ENCODE peak calls at places on chromosomes 12 and 14, in seven cellular contexts. One of them, this sample, is unnamed.

GRCh38 chr14:92507174-92507768 is 6.3 kb upstream of the RIN3 start:
- DNase-seq in naive thymus-derived CD8-positive, alpha-beta T cell: no peak
- DNase-seq in heart right ventricle: no peak
- DNase-seq in T-helper 9 cell: no peak
- DNase-seq in activated CD8-positive, alpha-beta memory T cell treated with anti-CD3 and anti-CD28 coated beads for 1 hour: no peak
- DNase-seq in endothelial cell: no peak
- DNase-seq in aorta: peak
- DNase-seq in this sample: no peak

GRCh38 chr12:114414031-114414865 is 8.3 kb upstream of the TBX5 start:
- DNase-seq in heart right ventricle: no peak
- DNase-seq in aorta: no peak
- DNase-seq in naive thymus-derived CD8-positive, alpha-beta T cell: no peak
- DNase-seq in endothelial cell: no peak
- DNase-seq in T-helper 9 cell: no peak
- DNase-seq in activated CD8-positive, alpha-beta memory T cell treated with anti-CD3 and anti-CD28 coated beads for 1 hour: no peak
- DNase-seq in this sample: no peak

GRCh38 chr12:95004610-95005009 is 1.1 kb upstream of the NDUFA12 start:
- DNase-seq in aorta: no peak
- DNase-seq in naive thymus-derived CD8-positive, alpha-beta T cell: no peak
- DNase-seq in heart right ventricle: no peak
- DNase-seq in T-helper 9 cell: no peak
- DNase-seq in activated CD8-positive, alpha-beta memory T cell treated with anti-CD3 and anti-CD28 coated beads for 1 hour: no peak
- DNase-seq in endothelial cell: no peak
- DNase-seq in this sample: no peak

GRCh38 chr14:98130691-98131090 is 1141.3 kb downstream of the BCL11B start:
- DNase-seq in T-helper 9 cell: no peak
- DNase-seq in naive thymus-derived CD8-positive, alpha-beta T cell: no peak
- DNase-seq in heart right ventricle: no peak
- DNase-seq in activated CD8-positive, alpha-beta memory T cell treated with anti-CD3 and anti-CD28 coated beads for 1 hour: no peak
- DNase-seq in endothelial cell: no peak
- DNase-seq in aorta: no peak
- DNase-seq in this sample: no peak

GRCh38 chr12:4388662-4389061 is 9.2 kb upstream of the FGF23 start:
- DNase-seq in heart right ventricle: no peak
- DNase-seq in aorta: no peak
- DNase-seq in T-helper 9 cell: no peak
- DNase-seq in activated CD8-positive, alpha-beta memory T cell treated with anti-CD3 and anti-CD28 coated beads for 1 hour: no peak
- DNase-seq in endothelial cell: no peak
- DNase-seq in naive thymus-derived CD8-positive, alpha-beta T cell: no peak
- DNase-seq in this sample: peak

GRCh38 chr14:52551696-52552062 is 626 bp downstream of the TXNDC16 start:
- DNase-seq in activated CD8-positive, alpha-beta memory T cell treated with anti-CD3 and anti-CD28 coated beads for 1 hour: no peak
- DNase-seq in heart right ventricle: no peak
- DNase-seq in T-helper 9 cell: no peak
- DNase-seq in endothelial cell: no peak
- DNase-seq in aorta: no peak
- DNase-seq in naive thymus-derived CD8-positive, alpha-beta T cell: no peak
- DNase-seq in this sample: peak

GRCh38 chr12:13981296-13981962 is at the start of gene GRIN2B:
- DNase-seq in T-helper 9 cell: no peak
- DNase-seq in naive thymus-derived CD8-positive, alpha-beta T cell: no peak
- DNase-seq in activated CD8-positive, alpha-beta memory T cell treated with anti-CD3 and anti-CD28 coated beads for 1 hour: no peak
- DNase-seq in heart right ventricle: no peak
- DNase-seq in aorta: no peak
- DNase-seq in endothelial cell: peak
- DNase-seq in this sample: no peak

GRCh38 chr12:112013601-112014402 is 576 bp downstream of the ERP29 start:
- DNase-seq in activated CD8-positive, alpha-beta memory T cell treated with anti-CD3 and anti-CD28 coated beads for 1 hour: no peak
- DNase-seq in endothelial cell: peak
- DNase-seq in heart right ventricle: peak
- DNase-seq in naive thymus-derived CD8-positive, alpha-beta T cell: peak
- DNase-seq in T-helper 9 cell: peak
- DNase-seq in aorta: peak
- DNase-seq in this sample: peak

GRCh38 chr12:45336331-45336730 is 120.4 kb downstream of the ANO6 start:
- DNase-seq in endothelial cell: no peak
- DNase-seq in T-helper 9 cell: no peak
- DNase-seq in aorta: no peak
- DNase-seq in naive thymus-derived CD8-positive, alpha-beta T cell: no peak
- DNase-seq in activated CD8-positive, alpha-beta memory T cell treated with anti-CD3 and anti-CD28 coated beads for 1 hour: no peak
- DNase-seq in heart right ventricle: no peak
- DNase-seq in this sample: no peak

GRCh38 chr12:32875990-32876389 is 20.6 kb downstream of the PKP2 start:
- DNase-seq in T-helper 9 cell: no peak
- DNase-seq in activated CD8-positive, alpha-beta memory T cell treated with anti-CD3 and anti-CD28 coated beads for 1 hour: no peak
- DNase-seq in aorta: no peak
- DNase-seq in endothelial cell: no peak
- DNase-seq in naive thymus-derived CD8-positive, alpha-beta T cell: no peak
- DNase-seq in heart right ventricle: no peak
- DNase-seq in this sample: no peak

GRCh38 chr12:75477137-75477536 is 3.4 kb upstream of the GLIPR1 start:
- DNase-seq in heart right ventricle: no peak
- DNase-seq in aorta: no peak
- DNase-seq in activated CD8-positive, alpha-beta memory T cell treated with anti-CD3 and anti-CD28 coated beads for 1 hour: no peak
- DNase-seq in T-helper 9 cell: no peak
- DNase-seq in endothelial cell: no peak
- DNase-seq in naive thymus-derived CD8-positive, alpha-beta T cell: no peak
- DNase-seq in this sample: no peak

GRCh38 chr12:116152268-116152667 is 125.2 kb downstream of the MED13L start:
- DNase-seq in aorta: no peak
- DNase-seq in naive thymus-derived CD8-positive, alpha-beta T cell: no peak
- DNase-seq in endothelial cell: no peak
- DNase-seq in heart right ventricle: no peak
- DNase-seq in T-helper 9 cell: no peak
- DNase-seq in activated CD8-positive, alpha-beta memory T cell treated with anti-CD3 and anti-CD28 coated beads for 1 hour: no peak
- DNase-seq in this sample: no peak

GRCh38 chr12:21552983-21553673 is 27.0 kb downstream of the SPX start:
- DNase-seq in activated CD8-positive, alpha-beta memory T cell treated with anti-CD3 and anti-CD28 coated beads for 1 hour: no peak
- DNase-seq in heart right ventricle: no peak
- DNase-seq in naive thymus-derived CD8-positive, alpha-beta T cell: no peak
- DNase-seq in T-helper 9 cell: no peak
- DNase-seq in endothelial cell: no peak
- DNase-seq in aorta: no peak
- DNase-seq in this sample: no peak

GRCh38 chr14:34539407-34540180 is at the start of gene EAPP:
- DNase-seq in aorta: peak
- DNase-seq in endothelial cell: peak
- DNase-seq in naive thymus-derived CD8-positive, alpha-beta T cell: peak
- DNase-seq in activated CD8-positive, alpha-beta memory T cell treated with anti-CD3 and anti-CD28 coated beads for 1 hour: peak
- DNase-seq in T-helper 9 cell: peak
- DNase-seq in heart right ventricle: peak
- DNase-seq in this sample: peak

GRCh38 chr14:100463937-100464336 is 123.3 kb downstream of the BEGAIN start:
- DNase-seq in endothelial cell: no peak
- DNase-seq in activated CD8-positive, alpha-beta memory T cell treated with anti-CD3 and anti-CD28 coated beads for 1 hour: no peak
- DNase-seq in naive thymus-derived CD8-positive, alpha-beta T cell: no peak
- DNase-seq in heart right ventricle: no peak
- DNase-seq in T-helper 9 cell: no peak
- DNase-seq in aorta: no peak
- DNase-seq in this sample: no peak

GRCh38 chr12:92593734-92594402 is 108.9 kb upstream of the PLEKHG7 start:
- DNase-seq in aorta: peak
- DNase-seq in endothelial cell: no peak
- DNase-seq in heart right ventricle: no peak
- DNase-seq in T-helper 9 cell: peak
- DNase-seq in naive thymus-derived CD8-positive, alpha-beta T cell: peak
- DNase-seq in activated CD8-positive, alpha-beta memory T cell treated with anti-CD3 and anti-CD28 coated beads for 1 hour: peak
- DNase-seq in this sample: no peak

GRCh38 chr12:17020765-17021164 is 414.8 kb upstream of the LMO3 start:
- DNase-seq in naive thymus-derived CD8-positive, alpha-beta T cell: no peak
- DNase-seq in T-helper 9 cell: no peak
- DNase-seq in aorta: no peak
- DNase-seq in activated CD8-positive, alpha-beta memory T cell treated with anti-CD3 and anti-CD28 coated beads for 1 hour: no peak
- DNase-seq in endothelial cell: no peak
- DNase-seq in heart right ventricle: no peak
- DNase-seq in this sample: no peak

GRCh38 chr14:59278111-59278510 is 89.6 kb downstream of the DAAM1 start:
- DNase-seq in endothelial cell: no peak
- DNase-seq in T-helper 9 cell: no peak
- DNase-seq in aorta: no peak
- DNase-seq in heart right ventricle: no peak
- DNase-seq in activated CD8-positive, alpha-beta memory T cell treated with anti-CD3 and anti-CD28 coated beads for 1 hour: no peak
- DNase-seq in naive thymus-derived CD8-positive, alpha-beta T cell: no peak
- DNase-seq in this sample: peak

GRCh38 chr12:32108829-32109228 is 2.2 kb downstream of the BICD1 start:
- DNase-seq in activated CD8-positive, alpha-beta memory T cell treated with anti-CD3 and anti-CD28 coated beads for 1 hour: no peak
- DNase-seq in endothelial cell: no peak
- DNase-seq in heart right ventricle: no peak
- DNase-seq in T-helper 9 cell: no peak
- DNase-seq in aorta: no peak
- DNase-seq in naive thymus-derived CD8-positive, alpha-beta T cell: no peak
- DNase-seq in this sample: no peak

This sample was measured in K562.